ENCODE peak calls at places on chromosome 1, in seven cellular contexts. J, U, Z, E, P, K and M are unnamed samples.

GRCh38 chr1:73205294-73205973 is 923.1 kb upstream of the NEGR1 start:
- DNase-seq in J (no peak), U (no peak), Z (no peak), E (peak), P (no peak), K (no peak), M (no peak)

GRCh38 chr1:217471403-217471802 is 159.5 kb downstream of the GPATCH2 start:
- DNase-seq in J (no peak), U (no peak), Z (no peak), E (no peak), P (no peak), K (no peak), M (no peak)

GRCh38 chr1:154154534-154155181 is at the start of gene NUP210L:
- DNase-seq in J (no peak), U (no peak), Z (no peak), E (no peak), P (peak), K (no peak), M (no peak)

GRCh38 chr1:40017951-40018575 is 22.5 kb upstream of the CAP1 start:
- DNase-seq in J (no peak), U (no peak), Z (no peak), E (no peak), P (no peak), K (no peak), M (no peak)

GRCh38 chr1:67441183-67441582 is 11.0 kb upstream of the SERBP1 start:
- DNase-seq in J (no peak), U (peak), Z (no peak), E (peak), P (peak), K (no peak), M (no peak)

GRCh38 chr1:105914403-105914802 is 1142.1 kb upstream of the PRMT6 start:
- DNase-seq in J (no peak), U (no peak), Z (no peak), E (no peak), P (no peak), K (no peak), M (no peak)

GRCh38 chr1:173733912-173734311 is 19.1 kb downstream of the KLHL20 start:
- DNase-seq in J (no peak), U (no peak), Z (no peak), E (peak), P (no peak), K (no peak), M (peak)

GRCh38 chr1:201020040-201020591 is 3.4 kb downstream of the KIF21B start:
- DNase-seq in J (no peak), U (no peak), Z (no peak), E (no peak), P (no peak), K (no peak), M (no peak)

GRCh38 chr1:8551613-8552093 is 233.7 kb downstream of the SLC45A1 start:
- DNase-seq in J (no peak), U (no peak), Z (no peak), E (no peak), P (no peak), K (no peak), M (no peak)

GRCh38 chr1:65991694-65992093 is 199.0 kb downstream of the PDE4B start:
- DNase-seq in J (no peak), U (no peak), Z (no peak), E (no peak), P (no peak), K (no peak), M (no peak)

GRCh38 chr1:42128499-42128898 is 24.7 kb upstream of the GUCA2B start:
- DNase-seq in J (no peak), U (no peak), Z (no peak), E (no peak), P (no peak), K (no peak), M (no peak)